ENCODE peak calls at places on chromosome 19, in eight cellular contexts. C is body of pancreas, N is AG10803, R is BE2C, E is heart left ventricle, V is A549, B is Caco-2, A is spleen. U is an unnamed sample.

GRCh38 chr19:4318460-4318859 is 14.1 kb downstream of the FSD1 start:
- DNase-seq in V (no peak), R (no peak), E (no peak), A (no peak), N (no peak), B (no peak), C (no peak), U (no peak)

GRCh38 chr19:23145617-23146415 is 29.0 kb downstream of the ZNF730 start:
- DNase-seq in E (no peak), N (no peak), R (no peak), A (no peak), C (no peak), V (no peak), B (no peak), U (no peak)

GRCh38 chr19:54133312-54133956 is 4.1 kb upstream of the CNOT3 start:
- DNase-seq in R (peak), N (peak), V (no peak), E (no peak), B (no peak), C (no peak), A (no peak), U (no peak)

GRCh38 chr19:29596885-29597525 is 9.1 kb upstream of the POP4 start:
- DNase-seq in A (no peak), V (no peak), E (no peak), R (no peak), N (peak), B (peak), C (no peak), U (no peak)

GRCh38 chr19:49533551-49534488 is 6.0 kb downstream of the RCN3 start:
- DNase-seq in N (peak), A (peak), B (no peak), C (peak), V (peak), R (peak), E (peak), U (peak)

GRCh38 chr19:19997656-19998268 is 41.5 kb downstream of the ZNF682 start:
- DNase-seq in E (peak), R (peak), A (no peak), C (peak), V (no peak), N (no peak), B (peak), U (no peak)

GRCh38 chr19:32677657-32678056 is 2.0 kb downstream of the RGS9BP start:
- DNase-seq in R (no peak), E (no peak), B (peak), C (no peak), N (no peak), V (no peak), A (peak), U (no peak)

GRCh38 chr19:49113762-49114629 is at the start of gene LIN7B:
- DNase-seq in V (peak), R (peak), A (peak), B (peak), N (peak), E (peak), C (peak), U (peak)

GRCh38 chr19:8089664-8090601 is 37.4 kb downstream of the CCL25 start:
- DNase-seq in V (no peak), A (no peak), B (no peak), N (no peak), E (no peak), C (no peak), R (no peak), U (no peak)

GRCh38 chr19:30268601-30269000 is 103.6 kb upstream of the ZNF536 start:
- DNase-seq in R (no peak), A (no peak), E (no peak), B (no peak), N (no peak), C (no peak), V (no peak), U (no peak)

GRCh38 chr19:28577199-28577598 is 635.8 kb downstream of the UQCRFS1 start:
- DNase-seq in B (no peak), C (no peak), E (no peak), N (no peak), V (no peak), R (no peak), A (peak), U (no peak)

GRCh38 chr19:38093587-38093986 is 130.4 kb downstream of the DPF1 start:
- DNase-seq in B (no peak), A (no peak), N (no peak), V (no peak), C (no peak), E (peak), R (peak), U (no peak)

GRCh38 chr19:1140272-1140671 is 33.8 kb downstream of the SBNO2 start:
- DNase-seq in C (no peak), V (no peak), E (no peak), B (no peak), A (no peak), N (no peak), R (no peak), U (no peak)

GRCh38 chr19:40270362-40271089 is 14.6 kb downstream of the AKT2 start:
- DNase-seq in B (no peak), R (no peak), V (no peak), A (no peak), E (no peak), N (no peak), C (no peak), U (no peak)

GRCh38 chr19:33171222-33171795 is 22.8 kb upstream of the LRP3 start:
- DNase-seq in C (no peak), A (no peak), N (no peak), E (no peak), V (no peak), R (no peak), B (no peak), U (no peak)

GRCh38 chr19:50419580-50420035 is 870 bp downstream of the SPIB start:
- DNase-seq in C (no peak), B (no peak), R (no peak), A (no peak), N (no peak), V (no peak), E (no peak), U (peak)

GRCh38 chr19:37979547-37980082 is 72.6 kb downstream of the SIPA1L3 start:
- DNase-seq in C (no peak), E (no peak), A (peak), N (no peak), V (no peak), R (no peak), B (peak), U (no peak)

GRCh38 chr19:56423276-56423984 is 19.3 kb downstream of the ZNF583 start:
- DNase-seq in N (no peak), R (no peak), A (no peak), B (no peak), E (no peak), C (no peak), V (no peak), U (no peak)

GRCh38 chr19:42108527-42109389 is 23.5 kb downstream of the POU2F2 start:
- DNase-seq in C (peak), R (peak), N (peak), B (peak), V (peak), E (peak), A (peak), U (peak)

GRCh38 chr19:33394723-33395560 is 21.4 kb downstream of the CEBPG start:
- DNase-seq in A (peak), V (no peak), N (peak), B (no peak), C (no peak), R (peak), E (peak), U (no peak)

GRCh38 chr19:8261881-8262280 is 46.3 kb downstream of the CD320 start:
- DNase-seq in B (peak), C (no peak), V (no peak), E (no peak), N (no peak), A (peak), R (no peak), U (no peak)

GRCh38 chr19:48271531-48272151 is 1.8 kb downstream of the ZNF114 start:
- DNase-seq in N (peak), B (peak), R (peak), C (peak), E (peak), V (peak), A (peak), U (peak)

GRCh38 chr19:35618857-35619256 is 6.3 kb downstream of the HAUS5 start:
- DNase-seq in A (no peak), E (no peak), V (no peak), B (peak), R (no peak), N (no peak), C (no peak), U (no peak)
- TF ChIP-seq CTCF in A (no peak), E (no peak), V (peak), B (peak), R (peak), N (no peak), C (no peak), U (no peak)

DNA sequence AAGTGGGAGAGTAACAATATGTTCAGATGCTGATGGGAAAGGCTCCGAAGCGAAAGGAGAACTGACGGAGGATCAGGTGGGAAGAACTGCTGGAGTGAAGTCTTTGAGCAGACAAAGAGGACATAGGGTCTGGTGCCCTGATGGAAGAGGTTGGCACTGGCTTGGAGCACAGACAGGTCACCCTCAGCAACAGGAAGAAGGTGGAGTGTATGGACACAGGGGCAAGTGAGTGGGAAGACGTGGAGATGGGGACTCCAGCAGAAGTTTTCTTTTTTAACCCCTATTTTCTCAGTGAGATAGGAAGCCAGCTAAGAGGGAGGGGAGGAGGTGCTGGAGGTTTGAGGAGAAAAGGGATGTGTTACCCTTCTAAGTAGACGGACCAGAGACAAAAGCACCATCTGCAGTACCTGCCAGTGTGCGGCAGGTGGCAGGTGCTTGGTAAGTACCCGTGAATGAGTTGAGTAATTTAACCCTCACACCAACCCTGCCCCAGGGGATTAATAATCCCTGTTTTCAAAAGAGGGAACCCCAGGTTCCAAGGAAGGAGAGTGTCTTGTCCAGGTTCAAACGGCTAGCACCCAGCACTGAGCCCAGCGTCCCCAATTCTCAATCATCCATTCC is 11.2 kb downstream of the HAS1 start:
- DNase-seq in B (no peak), E (no peak), A (no peak), N (peak), C (peak), R (no peak), V (peak), U (peak)
- TF ChIP-seq CTCF in B (peak), E (peak), A (peak), N (peak), C (peak), R (peak), V (peak), U (peak)

GRCh38 chr19:11264452-11265176 is 2.3 kb upstream of the DOCK6 start:
- DNase-seq in E (peak), V (no peak), C (peak), N (no peak), B (peak), A (no peak), R (no peak), U (peak)

GRCh38 chr19:11261431-11261901 is 858 bp downstream of the DOCK6 start:
- DNase-seq in N (no peak), V (no peak), C (no peak), A (no peak), E (no peak), R (no peak), B (no peak), U (no peak)

GRCh38 chr19:11263726-11264125 is 1.4 kb upstream of the DOCK6 start:
- DNase-seq in C (no peak), B (no peak), R (no peak), A (no peak), E (no peak), V (no peak), N (no peak), U (no peak)

GRCh38 chr19:11260996-11261395 is 1.3 kb downstream of the DOCK6 start:
- DNase-seq in R (no peak), B (no peak), V (no peak), C (no peak), E (no peak), N (no peak), A (no peak), U (no peak)

DNA sequence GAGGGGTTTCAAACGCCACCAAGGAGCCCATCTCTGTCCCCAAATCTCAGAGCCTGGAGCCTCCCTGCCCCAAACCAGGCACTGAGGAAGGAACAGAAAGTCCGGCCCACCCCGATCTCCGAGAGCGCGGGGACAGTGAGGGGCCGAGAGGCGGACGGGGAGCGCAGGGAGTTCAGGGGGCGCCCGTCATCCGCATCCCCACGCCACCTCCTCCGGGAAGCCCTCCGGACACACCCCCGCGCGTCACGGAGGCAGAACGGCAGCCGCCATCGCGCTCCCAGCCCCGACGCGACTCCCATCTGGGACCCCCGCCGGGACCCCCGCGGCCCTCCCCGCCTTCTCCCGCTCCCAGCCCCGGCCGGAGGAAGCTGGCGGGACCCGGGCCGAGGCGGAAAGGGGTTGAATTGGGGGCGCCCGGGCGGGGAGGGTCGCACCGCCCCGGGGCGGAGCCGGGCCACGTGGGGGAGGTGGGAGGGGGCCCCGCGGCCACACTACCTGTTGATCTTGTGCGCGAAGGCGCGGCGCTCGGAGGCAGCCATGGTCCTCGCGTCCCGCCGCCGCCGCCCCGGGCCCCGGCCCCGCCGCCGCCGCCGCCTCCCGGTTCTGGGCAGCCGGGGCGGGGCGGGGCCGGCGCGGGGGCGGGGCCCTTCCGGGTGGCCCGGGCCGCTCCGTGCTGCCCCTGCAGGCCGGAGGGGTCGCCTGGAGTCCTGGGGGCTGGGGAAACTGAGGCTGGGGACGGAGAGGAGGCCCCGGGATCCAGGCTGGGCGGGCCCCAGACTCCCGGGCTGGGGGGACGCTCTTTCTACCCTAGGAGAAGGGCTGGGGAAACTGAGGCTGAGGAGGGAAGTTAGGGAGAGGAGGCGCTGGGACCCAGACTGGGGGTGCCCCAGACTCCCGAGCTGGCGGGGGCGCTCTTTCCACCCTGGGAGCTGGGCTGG is at the start of gene DOCK6:
- DNase-seq in V (no peak), R (peak), B (peak), E (peak), N (no peak), A (peak), C (peak), U (peak)
- TF ChIP-seq CTCF in V (peak), R (no peak), B (peak), E (peak), N (peak), A (peak), C (peak), U (peak)

GRCh38 chr19:16564842-16565241 is 7.4 kb downstream of the SLC35E1 start:
- DNase-seq in V (no peak), N (no peak), C (peak), B (peak), A (no peak), R (no peak), E (no peak), U (no peak)
- TF ChIP-seq CTCF in V (no peak), N (no peak), C (no peak), B (no peak), A (no peak), R (no peak), E (no peak), U (no peak)

GRCh38 chr19:10243606-10244005 is 8.4 kb upstream of the MRPL4 start:
- DNase-seq in B (no peak), E (no peak), V (no peak), R (no peak), C (no peak), N (no peak), A (no peak), U (no peak)
- TF ChIP-seq CTCF in B (no peak), E (no peak), V (no peak), R (no peak), C (no peak), N (no peak), A (no peak), U (no peak)